ENCODE peak calls at places on chromosomes 1 and 21, in ten cellular contexts. P is GM23338, A is astrocyte, O is fibroblast of lung, Z is cardiac muscle cell, X is RWPE1, H is uterus, V is colonic mucosa, G is spleen, Q is prostate gland. F is an unnamed sample.

GRCh38 chr1:175420491-175420827 is 227.9 kb upstream of the KIAA0040 start:
- DNase-seq in P (no peak), A (no peak), O (no peak), Z (no peak), X (no peak), H (no peak), V (no peak), G (no peak), Q (no peak), F (no peak)

GRCh38 chr1:6460349-6461236 is 5.4 kb downstream of the TNFRSF25 start:
- DNase-seq in P (no peak), A (no peak), O (no peak), Z (no peak), X (no peak), H (no peak), V (peak; percentile 34), G (peak; percentile 86), Q (no peak), F (no peak)

GRCh38 chr1:227899141-227899819 is 48.5 kb downstream of the WNT9A start:
- DNase-seq in P (no peak), A (no peak), O (no peak), Z (no peak), X (no peak), H (peak; percentile 8), V (no peak), G (peak; percentile 72), Q (no peak), F (peak; percentile 1)

GRCh38 chr1:173016409-173016808 is 34.3 kb downstream of the TNFSF18 start:
- DNase-seq in P (no peak), A (no peak), O (no peak), Z (no peak), X (no peak), H (no peak), V (no peak), G (no peak), Q (no peak), F (no peak)

GRCh38 chr21:42403611-42404231 is at the start of gene UBASH3A:
- DNase-seq in P (no peak), A (no peak), O (no peak), Z (no peak), X (no peak), H (no peak), V (no peak), G (peak; percentile 82), Q (no peak), F (no peak)

GRCh38 chr21:42753804-42754203 is 100.4 kb downstream of the PDE9A start:
- DNase-seq in P (no peak), A (no peak), O (no peak), Z (no peak), X (no peak), H (no peak), V (no peak), G (peak; percentile 66), Q (no peak), F (no peak)

GRCh38 chr1:210792703-210793102 is 341.2 kb downstream of the KCNH1 start:
- DNase-seq in P (no peak), A (peak; percentile 89), O (peak; percentile 26), Z (no peak), X (peak; percentile 63), H (no peak), V (no peak), G (no peak), Q (no peak), F (no peak)

GRCh38 chr1:65149391-65149729 is 1.4 kb downstream of the AK4 start:
- DNase-seq in P (peak; percentile 82), A (no peak), O (no peak), Z (no peak), X (no peak), H (no peak), V (no peak), G (no peak), Q (no peak), F (no peak)

GRCh38 chr1:185317034-185317885 is at the start of gene IVNS1ABP:
- DNase-seq in P (peak; percentile 98), A (peak; percentile 80), O (peak; percentile 88), Z (peak; percentile 89), X (peak; percentile 97), H (peak; percentile 93), V (peak; percentile 98), G (peak; percentile 98), Q (peak; percentile 95), F (peak; percentile 84)
- TF ChIP-seq CTCF in P (peak; percentile 81), A (no peak), O (no peak), Z (peak; percentile 17), X (peak; percentile 61), H (no peak), V (peak; percentile 10), G (peak; percentile 8), Q (peak; percentile 24), F (no peak)

DNA sequence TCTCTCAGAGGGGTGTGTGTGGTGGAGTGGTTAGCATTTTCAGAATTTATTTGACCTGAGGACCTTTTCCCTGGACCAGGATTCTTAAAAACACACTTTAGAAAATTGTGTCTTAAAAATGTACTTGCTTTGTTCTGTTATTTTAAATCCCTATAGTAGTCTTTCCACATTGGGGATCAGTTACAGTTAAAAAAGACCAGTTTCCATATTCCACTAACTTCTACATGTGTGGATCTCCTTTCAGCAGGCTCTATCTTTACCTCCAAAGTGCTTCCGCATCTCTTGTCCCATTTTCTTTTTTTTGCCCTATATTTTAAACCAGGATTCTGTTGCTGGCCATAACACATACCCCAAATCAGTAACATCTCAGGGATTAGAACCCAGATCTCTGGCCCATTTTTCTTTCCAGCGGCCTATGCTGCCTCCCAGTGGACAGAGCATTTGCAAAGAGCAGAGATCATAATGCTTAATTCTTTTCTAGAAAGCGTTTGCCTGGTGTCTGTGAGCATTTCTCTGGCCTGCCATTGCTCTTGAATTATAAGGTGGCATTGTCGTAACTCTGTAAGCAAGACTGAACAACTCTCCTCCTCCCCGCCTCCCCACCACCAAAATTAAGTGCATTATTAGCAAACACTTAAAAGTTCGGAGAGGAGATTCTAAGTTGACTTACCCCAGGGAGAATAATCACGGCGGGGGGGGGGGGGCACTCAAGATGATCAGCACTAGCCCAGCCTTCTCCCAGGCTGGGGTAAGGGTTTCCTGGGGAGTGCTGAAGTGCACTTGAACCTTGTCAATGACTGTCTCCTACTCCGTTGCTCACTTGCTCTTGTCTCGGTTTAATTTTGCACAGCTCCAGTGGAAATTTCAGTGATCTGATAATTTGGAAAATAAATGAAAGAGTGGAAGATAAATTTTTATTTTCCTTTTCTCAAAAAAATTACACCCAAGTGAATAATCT is 58.9 kb downstream of the PBX1 start:
- DNase-seq in P (peak; percentile 84), A (no peak), O (peak; percentile 67), Z (peak; percentile 48), X (no peak), H (no peak), V (peak; percentile 70), G (no peak), Q (no peak), F (peak; percentile 48)
- TF ChIP-seq CTCF in P (peak; percentile 82), A (peak; percentile 57), O (peak; percentile 68), Z (peak; percentile 49), X (no peak), H (peak; percentile 35), V (peak; percentile 46), G (no peak), Q (peak; percentile 53), F (peak; percentile 33)

DNA sequence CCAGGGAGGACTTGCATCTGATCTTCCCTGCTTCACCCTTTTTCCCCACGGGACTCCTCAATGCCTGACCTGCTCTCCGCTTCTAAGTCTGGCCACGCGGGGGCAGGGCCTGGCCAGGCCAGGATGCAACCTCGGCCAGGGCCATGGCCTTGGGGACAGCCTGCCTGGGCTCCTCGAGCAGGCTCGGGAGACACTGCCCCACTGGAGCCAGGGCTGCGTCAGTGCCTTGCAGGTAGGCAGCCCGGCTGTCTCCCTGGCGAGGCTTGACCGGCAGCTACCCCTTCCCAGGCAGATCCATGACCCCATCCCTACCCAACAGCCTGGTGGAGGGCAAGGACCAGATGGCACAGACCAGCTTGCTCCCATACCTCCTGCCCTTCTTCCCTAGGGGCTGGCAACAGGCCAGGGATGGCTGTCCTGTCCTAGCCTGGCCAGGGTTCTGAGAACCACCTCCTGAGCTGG is 2.7 kb upstream of the PRDM16 start:
- DNase-seq in P (peak; percentile 62), A (no peak), O (peak; percentile 8), Z (peak; percentile 82), X (no peak), H (no peak), V (no peak), G (peak; percentile 70), Q (no peak), F (peak; percentile 70)
- TF ChIP-seq CTCF in P (peak; percentile 68), A (peak; percentile 6), O (no peak), Z (peak; percentile 50), X (no peak), H (peak; percentile 31), V (no peak), G (no peak), Q (peak; percentile 11), F (no peak)

DNA sequence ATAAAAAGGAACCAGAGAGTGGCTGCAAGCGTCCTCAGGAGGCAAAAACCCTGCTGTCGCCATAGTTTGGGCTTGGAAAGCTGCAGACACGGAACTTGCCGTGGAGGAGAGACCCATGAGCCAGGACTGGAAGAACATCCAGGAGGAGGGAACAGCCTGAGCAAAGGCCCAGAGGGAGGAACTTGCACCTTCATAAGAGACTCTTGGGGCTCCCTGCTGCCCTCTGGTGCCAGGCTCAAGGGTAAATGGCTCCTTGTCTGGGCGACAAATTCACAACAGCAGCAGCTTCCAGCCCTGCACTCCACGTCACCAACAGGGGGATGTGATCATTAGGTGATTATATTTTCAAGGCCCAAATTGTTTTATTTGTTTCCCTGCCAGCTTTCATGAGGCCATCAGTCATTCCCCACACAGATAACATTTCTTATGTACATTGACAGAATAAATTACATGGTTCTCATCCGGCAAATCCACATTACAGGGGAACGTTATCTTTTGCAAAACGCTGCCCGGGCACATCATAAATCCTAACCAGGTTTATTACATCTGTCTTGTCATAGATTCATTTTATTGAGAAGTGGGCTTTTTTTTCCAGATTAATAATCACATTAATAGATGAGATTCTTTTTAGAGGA is 143.0 kb upstream of the GRIK3 start:
- DNase-seq in P (peak; percentile 82), A (no peak), O (no peak), Z (peak; percentile 28), X (no peak), H (no peak), V (peak; percentile 27), G (no peak), Q (no peak), F (peak; percentile 54)
- TF ChIP-seq CTCF in P (peak; percentile 82), A (no peak), O (no peak), Z (peak; percentile 36), X (no peak), H (no peak), V (no peak), G (no peak), Q (peak; percentile 33), F (peak; percentile 35)

GRCh38 chr1:155978325-155978972 is at the start of gene ARHGEF2:
- DNase-seq in P (peak; percentile 97), A (peak; percentile 58), O (peak; percentile 67), Z (peak; percentile 86), X (peak; percentile 75), H (peak; percentile 84), V (peak; percentile 92), G (peak; percentile 98), Q (peak; percentile 72), F (peak; percentile 74)
- TF ChIP-seq CTCF in P (peak; percentile 54), A (no peak), O (peak; percentile 40), Z (peak; percentile 40), X (no peak), H (peak; percentile 20), V (no peak), G (no peak), Q (peak; percentile 4), F (no peak)

GRCh38 chr1:63466759-63467158 is 56.3 kb downstream of the ITGB3BP start:
- DNase-seq in P (peak; percentile 14), A (no peak), O (no peak), Z (no peak), X (no peak), H (no peak), V (no peak), G (no peak), Q (no peak), F (no peak)
- TF ChIP-seq CTCF in P (peak; percentile 65), A (no peak), O (no peak), Z (no peak), X (no peak), H (no peak), V (no peak), G (no peak), Q (no peak), F (no peak)

F was measured in endothelial cell.